ENCODE peak calls at places on chromosomes 13 and 19, in four cellular contexts. K, T, P and J are unnamed samples.

GRCh38 chr19:32675720-32676185 is at the start of gene RGS9BP:
- DNase-seq in K (peak), T (peak), P (peak), J (peak)

GRCh38 chr13:98577823-98578285 is 947 bp upstream of the STK24 start:
- DNase-seq in P (no peak), K (no peak), T (no peak), J (no peak)

GRCh38 chr19:6728346-6728745 is 7.9 kb upstream of the C3 start:
- DNase-seq in K (no peak), P (no peak), T (no peak), J (no peak)

GRCh38 chr19:38389101-38389925 is 816 bp downstream of the SPRED3 start:
- DNase-seq in P (no peak), K (peak), T (no peak), J (no peak)

GRCh38 chr19:37012093-37012745 is 66.0 kb upstream of the ZNF420 start:
- DNase-seq in P (no peak), K (no peak), T (no peak), J (no peak)

GRCh38 chr13:75787249-75787940 is 151.3 kb downstream of the LMO7 start:
- DNase-seq in K (no peak), P (no peak), T (no peak), J (no peak)

GRCh38 chr19:30684613-30685012 is 312.4 kb downstream of the ZNF536 start:
- DNase-seq in K (no peak), T (no peak), P (no peak), J (peak)

GRCh38 chr19:29680447-29680846 is 15.2 kb downstream of the PLEKHF1 start:
- DNase-seq in T (peak), K (no peak), P (no peak), J (no peak)

GRCh38 chr13:98998831-98999634 is 21.2 kb upstream of the DOCK9 start:
- DNase-seq in T (no peak), P (no peak), K (no peak), J (no peak)

GRCh38 chr19:45522010-45522941 is 15.0 kb downstream of the VASP start:
- DNase-seq in T (no peak), K (no peak), P (no peak), J (no peak)

GRCh38 chr13:108070491-108070890 is 144.8 kb downstream of the LIG4 start:
- DNase-seq in T (no peak), P (no peak), K (no peak), J (no peak)

GRCh38 chr19:391199-391557 is 17.8 kb downstream of the C2CD4C start:
- DNase-seq in P (no peak), T (no peak), K (no peak), J (no peak)

GRCh38 chr13:90686438-90686837 is 661.0 kb upstream of the MIR17HG start:
- DNase-seq in K (no peak), P (no peak), T (no peak), J (no peak)

GRCh38 chr19:38263696-38264485 is 482 bp upstream of the SPINT2 start:
- DNase-seq in P (no peak), T (peak), K (peak), J (no peak)

GRCh38 chr13:30396434-30397075 is 25.7 kb upstream of the UBE2L5 start:
- DNase-seq in K (no peak), T (no peak), P (no peak), J (no peak)

GRCh38 chr13:75411924-75412537 is 69.9 kb downstream of the TBC1D4 start:
- DNase-seq in T (no peak), P (no peak), K (no peak), J (no peak)

GRCh38 chr13:51283361-51283760 is 56.1 kb upstream of the SERPINE3 start:
- DNase-seq in T (no peak), P (no peak), K (no peak), J (no peak)

GRCh38 chr13:25868483-25868882 is 183.3 kb downstream of the SHISA2 start:
- DNase-seq in P (no peak), K (no peak), T (no peak), J (no peak)

GRCh38 chr13:43728411-43728810 is 58.4 kb downstream of the ENOX1 start:
- DNase-seq in P (no peak), T (no peak), K (no peak), J (no peak)

GRCh38 chr13:59479629-59480028 is 684.1 kb downstream of the DIAPH3 start:
- DNase-seq in P (no peak), T (no peak), K (no peak), J (no peak)

GRCh38 chr19:17180997-17181702 is 34.0 kb upstream of the USE1 start:
- DNase-seq in K (no peak), T (no peak), P (no peak), J (no peak)

GRCh38 chr19:45613926-45614725 is 12.1 kb upstream of the GPR4 start:
- DNase-seq in K (no peak), T (peak), P (no peak), J (no peak)

GRCh38 chr13:52851153-52851962 is 2.9 kb upstream of the PCDH8 start:
- DNase-seq in P (no peak), K (no peak), T (peak), J (no peak)

GRCh38 chr19:54160948-54161347 is 1.4 kb upstream of the LENG1 start:
- DNase-seq in K (no peak), T (peak), P (no peak), J (no peak)

GRCh38 chr13:32537580-32538233 is 888 bp downstream of the N4BP2L2 start:
- DNase-seq in T (peak), P (no peak), K (no peak), J (no peak)

GRCh38 chr19:3771033-3771905 is 759 bp downstream of the RAX2 start:
- DNase-seq in T (no peak), K (no peak), P (no peak), J (no peak)

GRCh38 chr13:33228645-33229445 is 56.7 kb downstream of the STARD13 start:
- DNase-seq in T (peak), K (peak), P (no peak), J (no peak)

GRCh38 chr13:110327036-110327790 is 20.1 kb downstream of the COL4A2 start:
- DNase-seq in T (no peak), K (no peak), P (no peak), J (peak)

GRCh38 chr13:41231786-41232185 is 31.6 kb downstream of the MTRF1 start:
- DNase-seq in P (no peak), K (no peak), T (peak), J (no peak)

GRCh38 chr13:113860579-113861432 is 3.1 kb downstream of the GAS6 start:
- DNase-seq in P (peak), T (peak), K (no peak), J (peak)